ENCODE peak calls at places on chromosomes 3 and 15, in five cellular contexts. S is ovary, Z is A549, O is heart left ventricle, A is sigmoid colon. D is an unnamed sample.

GRCh38 chr15:99306694-99307338 is 55.5 kb downstream of the LRRC28 start:
- DNase-seq in S (no peak), Z (no peak), O (peak; percentile 30), A (no peak), D (no peak)

GRCh38 chr3:71111784-71112440 is 471.6 kb downstream of the FOXP1 start:
- DNase-seq in S (no peak), Z (peak; percentile 79), O (no peak), A (no peak), D (no peak)

GRCh38 chr3:101182734-101183133 is 137.6 kb downstream of the IMPG2 start:
- DNase-seq in S (no peak), Z (peak; percentile 29), O (no peak), A (no peak), D (no peak)

GRCh38 chr3:197024881-197025735 is 4.5 kb downstream of the MELTF start:
- DNase-seq in S (no peak), Z (no peak), O (no peak), A (no peak), D (no peak)

GRCh38 chr15:74889390-74889881 is 406 bp upstream of the MPI start:
- DNase-seq in S (peak; percentile 50), Z (no peak), O (peak; percentile 46), A (peak; percentile 75), D (no peak)

GRCh38 chr3:86923071-86923476 is 67.9 kb downstream of the VGLL3 start:
- DNase-seq in S (no peak), Z (peak; percentile 29), O (no peak), A (no peak), D (peak; percentile 21)

GRCh38 chr3:72060447-72061034 is 275.6 kb upstream of the PROK2 start:
- DNase-seq in S (no peak), Z (no peak), O (no peak), A (no peak), D (no peak)

GRCh38 chr3:141127344-141128125 is 76.4 kb downstream of the SPSB4 start:
- DNase-seq in S (no peak), Z (no peak), O (no peak), A (no peak), D (no peak)

GRCh38 chr15:25667829-25668228 is 195.3 kb downstream of the ATP10A start:
- DNase-seq in S (no peak), Z (no peak), O (no peak), A (no peak), D (no peak)

GRCh38 chr3:99674086-99674789 is 35.8 kb downstream of the COL8A1 start:
- DNase-seq in S (no peak), Z (no peak), O (no peak), A (no peak), D (no peak)
- TF ChIP-seq POLR2A in S (no peak), Z (no peak), O (no peak), A (no peak), D (no peak)

GRCh38 chr3:183244981-183245476 is 8.0 kb upstream of the B3GNT5 start:
- DNase-seq in S (no peak), Z (no peak), O (no peak), A (peak; percentile 46), D (no peak)
- TF ChIP-seq CTCF in S (no peak), Z (no peak), O (no peak), A (no peak), D (no peak)

GRCh38 chr3:143201870-143202269 is 82.3 kb downstream of the CHST2 start:
- DNase-seq in S (no peak), Z (no peak), O (no peak), A (no peak), D (no peak)
- H3K4me3 ChIP-seq in S (no peak overlapping the region), Z (no peak overlapping the region), O (no peak overlapping the region), A (no peak overlapping the region), D (no peak overlapping the region)

GRCh38 chr3:170909129-170909903 is 879 bp upstream of the EIF5A2 start:
- DNase-seq in S (peak; percentile 25), Z (peak; percentile 66), O (no peak), A (peak; percentile 62), D (peak; percentile 29)

GRCh38 chr3:170911051-170911450 is 2.6 kb upstream of the EIF5A2 start:
- DNase-seq in S (no peak), Z (no peak), O (no peak), A (no peak), D (no peak)

GRCh38 chr3:170907519-170908234 is 760 bp downstream of the EIF5A2 start:
- DNase-seq in S (no peak), Z (no peak), O (no peak), A (peak; percentile 65), D (peak; percentile 83)

GRCh38 chr3:170910542-170910941 is 2.1 kb upstream of the EIF5A2 start:
- DNase-seq in S (no peak), Z (no peak), O (no peak), A (no peak), D (no peak)

GRCh38 chr3:170908235-170909116 is at the start of gene EIF5A2:
- DNase-seq in S (peak; percentile 96), Z (peak; percentile 93), O (peak; percentile 95), A (peak; percentile 97), D (peak; percentile 99)
- TF ChIP-seq POLR2A in S (peak; percentile 9), Z (peak; percentile 51), O (peak; percentile 64), A (no peak), D (no peak)

DNA sequence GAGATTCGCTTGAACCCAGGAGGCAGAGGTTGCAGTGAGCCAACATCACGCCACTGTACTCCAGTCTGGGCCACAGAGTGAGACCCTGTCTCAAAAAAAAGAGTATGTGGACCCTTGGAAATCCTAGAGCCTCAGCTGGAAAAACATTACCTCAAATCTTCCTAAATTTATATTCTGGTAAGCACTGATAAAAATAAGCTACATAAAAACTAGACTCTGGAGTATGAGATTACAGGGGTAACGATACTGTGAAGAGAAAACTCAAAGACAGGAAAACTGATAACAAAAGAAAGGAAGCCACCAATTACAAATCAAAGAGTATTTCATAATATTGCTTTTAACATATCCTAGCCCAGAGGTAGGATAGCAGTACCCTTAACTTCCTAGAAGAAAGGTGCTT is 30.3 kb downstream of the SETD2 start:
- DNase-seq in S (no peak), Z (no peak), O (no peak), A (no peak), D (no peak)
- TF ChIP-seq CTCF in S (no peak), Z (no peak), O (no peak), A (no peak), D (no peak)

GRCh38 chr3:143974877-143975238 is 3.2 kb downstream of the DIPK2A start:
- DNase-seq in S (no peak), Z (no peak), O (no peak), A (no peak), D (no peak)

GRCh38 chr3:143972495-143973351 is 1.1 kb downstream of the DIPK2A start:
- DNase-seq in S (peak; percentile 70), Z (peak; percentile 81), O (peak; percentile 73), A (peak; percentile 88), D (peak; percentile 79)

GRCh38 chr3:143975549-143976152 is 4.0 kb downstream of the DIPK2A start:
- DNase-seq in S (no peak), Z (peak; percentile 51), O (no peak), A (no peak), D (no peak)

GRCh38 chr3:143973352-143974021 is 1.9 kb downstream of the DIPK2A start:
- DNase-seq in S (peak; percentile 21), Z (peak; percentile 23), O (peak; percentile 26), A (no peak), D (peak; percentile 19)

GRCh38 chr3:143974181-143974876 is 2.7 kb downstream of the DIPK2A start:
- DNase-seq in S (no peak), Z (no peak), O (no peak), A (no peak), D (no peak)
- H3K4me3 ChIP-seq in S (peak overlapping the region; percentile 91), Z (peak overlapping the region; percentile 93), O (peak overlapping the region; percentile 85), A (peak overlapping the region; percentile 90), D (no peak overlapping the region)

D was measured in lower leg skin.